ENCODE peak calls at places on chromosomes 16 and 17, in seven cellular contexts. E is GM03348; D is stimulated activated CD8-positive, alpha-beta memory T cell treated with anti-CD3 and anti-CD28 coated beads, Interleukin-4, amount 100 ng/mL, for 4 hours; L is NT2/D1; O is activated T-helper 2 cell treated with anti-CD3 and anti-CD28 coated beads, Interferon-gamma antibody, Interleukin-2, Interleukin-4, amounts not matched to agents 10 μg/mL and 5 μg/mL and 100 μg/mL, durations not matched to agents 14 hours and 24 hours and 36 hours; U is stimulated activated CD4-positive, alpha-beta T cell treated with anti-CD3 and anti-CD28 coated beads, Interleukin-2, amount 100 ng/mL, for 48 hours; C is activated CD4-positive, alpha-beta T cell treated with anti-CD3 and anti-CD28 coated beads for 24 hours. T is an unnamed sample.
A peak's percentile ranks its signal among the peaks of the same experiment; 100 is the strongest.

GRCh38 chr17:29682987-29683386 is 60.3 kb upstream of the CORO6 start:
- DNase-seq in E (no peak), D (no peak), L (no peak), O (no peak), U (no peak), C (no peak), T (no peak)

GRCh38 chr16:68351991-68352431 is 41.2 kb downstream of the PRMT7 start:
- DNase-seq in E (no peak), D (no peak), L (no peak), O (no peak), U (no peak), C (no peak), T (no peak)

GRCh38 chr17:81570896-81571453 is 18.8 kb upstream of the FAAP100 start:
- DNase-seq in E (no peak), D (no peak), L (no peak), O (no peak), U (no peak), C (no peak), T (no peak)

GRCh38 chr16:12063435-12063834 is 86.9 kb downstream of the SNX29 start:
- DNase-seq in E (no peak), D (no peak), L (no peak), O (no peak), U (no peak), C (no peak), T (no peak)

GRCh38 chr17:16507918-16508533 is 16.0 kb upstream of the LRRC75A start:
- DNase-seq in E (no peak), D (no peak), L (no peak), O (no peak), U (no peak), C (no peak), T (no peak)

GRCh38 chr16:15494231-15494630 is 59.8 kb downstream of the BMERB1 start:
- DNase-seq in E (peak; percentile 42), D (no peak), L (no peak), O (no peak), U (no peak), C (no peak), T (peak; percentile 62)

GRCh38 chr16:73057369-73058210 is 9.7 kb upstream of the ZFHX3 start:
- DNase-seq in E (peak; percentile 68), D (no peak), L (no peak), O (no peak), U (no peak), C (no peak), T (no peak)

GRCh38 chr16:88062341-88062861 is 111.2 kb downstream of the BANP start:
- DNase-seq in E (peak; percentile 94), D (no peak), L (no peak), O (no peak), U (no peak), C (no peak), T (no peak)

GRCh38 chr17:32276217-32276616 is 10.6 kb downstream of the RHBDL3 start:
- DNase-seq in E (no peak), D (no peak), L (no peak), O (no peak), U (no peak), C (no peak), T (no peak)

GRCh38 chr16:89172901-89173628 is 1.5 kb downstream of the CDH15 start:
- DNase-seq in E (no peak), D (no peak), L (no peak), O (no peak), U (no peak), C (no peak), T (no peak)

GRCh38 chr16:29974291-29975133 is 844 bp downstream of the TAOK2 start:
- DNase-seq in E (no peak), D (no peak), L (no peak), O (no peak), U (no peak), C (no peak), T (no peak)